ENCODE peak calls at places on chromosome 6, in eight cellular contexts. D is left colon; K is sciatic nerve; Y is cardiac muscle cell; U is lower lobe of right lung; Q is stimulated activated CD4-positive, alpha-beta T cell treated with anti-CD3 and anti-CD28 coated beads, Interleukin-1b, Interleukin-23, amount 100 ng/mL, for 4 hours; H is Jurkat, Clone E6-1; R is GM06990. E is an unnamed sample.

GRCh38 chr6:169165561-169166300 is 87.9 kb downstream of the THBS2 start:
- DNase-seq in H (no peak), Y (no peak), D (no peak), R (no peak), Q (no peak), K (no peak), U (no peak), E (no peak)

GRCh38 chr6:168342626-168343025 is 23.0 kb upstream of the DACT2 start:
- DNase-seq in U (no peak), H (no peak), R (no peak), Q (no peak), D (peak), Y (no peak), K (no peak), E (no peak)

GRCh38 chr6:31465185-31465536 is 32.8 kb upstream of the MICB start:
- DNase-seq in U (no peak), R (no peak), D (no peak), Y (no peak), H (no peak), Q (no peak), K (no peak), E (no peak)

GRCh38 chr6:124076336-124077048 is 272.8 kb downstream of the NKAIN2 start:
- DNase-seq in Y (no peak), U (no peak), R (no peak), K (no peak), H (no peak), Q (no peak), D (no peak), E (no peak)

GRCh38 chr6:67606905-67607828 is 1027.9 kb upstream of the ADGRB3 start:
- DNase-seq in R (no peak), K (no peak), Y (no peak), D (no peak), H (no peak), Q (no peak), U (no peak), E (no peak)

GRCh38 chr6:121886223-121886830 is 450.9 kb downstream of the GJA1 start:
- DNase-seq in U (no peak), K (no peak), Q (no peak), D (no peak), H (no peak), R (no peak), Y (no peak), E (no peak)

GRCh38 chr6:163381118-163381751 is 33.3 kb upstream of the QKI start:
- DNase-seq in Y (no peak), H (no peak), R (no peak), Q (no peak), U (no peak), D (no peak), K (no peak), E (no peak)

GRCh38 chr6:1405221-1405620 is 15.8 kb downstream of the FOXF2 start:
- DNase-seq in K (peak), H (no peak), Y (no peak), U (no peak), D (no peak), R (no peak), Q (no peak), E (no peak)

GRCh38 chr6:5036309-5036708 is 32.5 kb upstream of the RPP40 start:
- DNase-seq in D (peak), R (no peak), U (no peak), Q (no peak), H (no peak), K (no peak), Y (peak), E (no peak)

GRCh38 chr6:116556065-116556464 is 2.5 kb downstream of the CALHM4 start:
- DNase-seq in H (no peak), U (no peak), D (no peak), Q (no peak), Y (no peak), K (no peak), R (no peak), E (no peak)

GRCh38 chr6:139590206-139590605 is 215.8 kb upstream of the CITED2 start:
- DNase-seq in U (no peak), D (no peak), K (no peak), Q (no peak), H (no peak), R (no peak), Y (no peak), E (no peak)

GRCh38 chr6:158475344-158476302 is 84.3 kb upstream of the TMEM181 start:
- DNase-seq in Q (no peak), U (no peak), R (peak), D (peak), K (no peak), Y (no peak), H (no peak), E (no peak)

GRCh38 chr6:107629545-107630147 is 139.7 kb downstream of the SOBP start:
- DNase-seq in Y (no peak), U (no peak), Q (no peak), K (no peak), H (no peak), D (no peak), R (no peak), E (no peak)

E was measured in Right ventricle myocardium superior.